ENCODE peak calls at places on chromosomes 7 and 10, in eight cellular contexts. One of them, this sample, is unnamed.

GRCh38 chr10:115095758-115096157 is 2.6 kb downstream of the ATRNL1 start:
- DNase-seq in NCI-H446 treated with DMSO at 0.1 percent for 48 hours: no peak
- DNase-seq in IMR-90: no peak
- DNase-seq in AG09309: no peak
- DNase-seq in hippocampal formation: no peak
- DNase-seq in cerebellum: no peak
- DNase-seq in NCI-H345: no peak
- DNase-seq in NCI-H1417 treated with DMSO at 0.1 percent for 48 hours: no peak
- DNase-seq in this sample: no peak

GRCh38 chr7:31646969-31647368 is 40.0 kb upstream of the PPP1R17 start:
- DNase-seq in NCI-H446 treated with DMSO at 0.1 percent for 48 hours: no peak
- DNase-seq in IMR-90: no peak
- DNase-seq in AG09309: no peak
- DNase-seq in hippocampal formation: no peak
- DNase-seq in cerebellum: no peak
- DNase-seq in NCI-H345: no peak
- DNase-seq in NCI-H1417 treated with DMSO at 0.1 percent for 48 hours: no peak
- DNase-seq in this sample: no peak

GRCh38 chr7:40698214-40698920 is 563.6 kb downstream of the SUGCT start:
- DNase-seq in NCI-H446 treated with DMSO at 0.1 percent for 48 hours: no peak
- DNase-seq in IMR-90: peak
- DNase-seq in AG09309: no peak
- DNase-seq in hippocampal formation: no peak
- DNase-seq in cerebellum: no peak
- DNase-seq in NCI-H345: no peak
- DNase-seq in NCI-H1417 treated with DMSO at 0.1 percent for 48 hours: no peak
- DNase-seq in this sample: no peak

GRCh38 chr10:50219200-50219599 is 32.1 kb downstream of the ASAH2 start:
- DNase-seq in NCI-H446 treated with DMSO at 0.1 percent for 48 hours: no peak
- DNase-seq in IMR-90: no peak
- DNase-seq in AG09309: no peak
- DNase-seq in hippocampal formation: no peak
- DNase-seq in cerebellum: no peak
- DNase-seq in NCI-H345: no peak
- DNase-seq in NCI-H1417 treated with DMSO at 0.1 percent for 48 hours: no peak
- DNase-seq in this sample: no peak

GRCh38 chr10:89458289-89458688 is 43.9 kb downstream of the IFIT5 start:
- DNase-seq in NCI-H446 treated with DMSO at 0.1 percent for 48 hours: no peak
- DNase-seq in IMR-90: peak
- DNase-seq in AG09309: no peak
- DNase-seq in hippocampal formation: no peak
- DNase-seq in cerebellum: no peak
- DNase-seq in NCI-H345: no peak
- DNase-seq in NCI-H1417 treated with DMSO at 0.1 percent for 48 hours: no peak
- DNase-seq in this sample: no peak

GRCh38 chr10:44882146-44882720 is 28.9 kb upstream of the TMEM72 start:
- DNase-seq in NCI-H446 treated with DMSO at 0.1 percent for 48 hours: no peak
- DNase-seq in IMR-90: no peak
- DNase-seq in AG09309: no peak
- DNase-seq in hippocampal formation: no peak
- DNase-seq in cerebellum: no peak
- DNase-seq in NCI-H345: no peak
- DNase-seq in NCI-H1417 treated with DMSO at 0.1 percent for 48 hours: no peak
- DNase-seq in this sample: no peak

GRCh38 chr7:133695976-133696531 is 431.1 kb upstream of the LRGUK start:
- DNase-seq in NCI-H446 treated with DMSO at 0.1 percent for 48 hours: no peak
- DNase-seq in IMR-90: no peak
- DNase-seq in AG09309: no peak
- DNase-seq in hippocampal formation: no peak
- DNase-seq in cerebellum: no peak
- DNase-seq in NCI-H345: peak
- DNase-seq in NCI-H1417 treated with DMSO at 0.1 percent for 48 hours: no peak
- DNase-seq in this sample: no peak

GRCh38 chr7:152502813-152503790 is 67.3 kb upstream of the KMT2C start:
- DNase-seq in NCI-H446 treated with DMSO at 0.1 percent for 48 hours: no peak
- DNase-seq in IMR-90: no peak
- DNase-seq in AG09309: no peak
- DNase-seq in hippocampal formation: no peak
- DNase-seq in cerebellum: no peak
- DNase-seq in NCI-H345: no peak
- DNase-seq in NCI-H1417 treated with DMSO at 0.1 percent for 48 hours: no peak
- DNase-seq in this sample: no peak

GRCh38 chr10:95784279-95784913 is 28.4 kb downstream of the ENTPD1 start:
- DNase-seq in NCI-H446 treated with DMSO at 0.1 percent for 48 hours: no peak
- DNase-seq in IMR-90: no peak
- DNase-seq in AG09309: no peak
- DNase-seq in hippocampal formation: no peak
- DNase-seq in cerebellum: no peak
- DNase-seq in NCI-H345: no peak
- DNase-seq in NCI-H1417 treated with DMSO at 0.1 percent for 48 hours: no peak
- DNase-seq in this sample: no peak

GRCh38 chr7:92808006-92808405 is 28.4 kb downstream of the CDK6 start:
- DNase-seq in NCI-H446 treated with DMSO at 0.1 percent for 48 hours: no peak
- DNase-seq in IMR-90: peak
- DNase-seq in AG09309: no peak
- DNase-seq in hippocampal formation: no peak
- DNase-seq in cerebellum: no peak
- DNase-seq in NCI-H345: no peak
- DNase-seq in NCI-H1417 treated with DMSO at 0.1 percent for 48 hours: no peak
- DNase-seq in this sample: no peak

GRCh38 chr10:90856964-90857634 is 740 bp downstream of the HTR7 start:
- DNase-seq in NCI-H446 treated with DMSO at 0.1 percent for 48 hours: no peak
- DNase-seq in IMR-90: no peak
- DNase-seq in AG09309: no peak
- DNase-seq in hippocampal formation: no peak
- DNase-seq in cerebellum: no peak
- DNase-seq in NCI-H345: no peak
- DNase-seq in NCI-H1417 treated with DMSO at 0.1 percent for 48 hours: no peak
- DNase-seq in this sample: no peak

GRCh38 chr7:2609001-2609411 is 22.8 kb upstream of the TTYH3 start:
- DNase-seq in NCI-H446 treated with DMSO at 0.1 percent for 48 hours: no peak
- DNase-seq in IMR-90: peak
- DNase-seq in AG09309: no peak
- DNase-seq in hippocampal formation: no peak
- DNase-seq in cerebellum: no peak
- DNase-seq in NCI-H345: no peak
- DNase-seq in NCI-H1417 treated with DMSO at 0.1 percent for 48 hours: no peak
- DNase-seq in this sample: no peak

GRCh38 chr7:129434172-129434845 is at the start of gene STRIP2:
- DNase-seq in NCI-H446 treated with DMSO at 0.1 percent for 48 hours: peak
- DNase-seq in IMR-90: peak
- DNase-seq in AG09309: no peak
- DNase-seq in hippocampal formation: peak
- DNase-seq in cerebellum: peak
- DNase-seq in NCI-H345: peak
- DNase-seq in NCI-H1417 treated with DMSO at 0.1 percent for 48 hours: peak
- DNase-seq in this sample: peak

GRCh38 chr7:98163704-98164478 is 47.3 kb upstream of the BHLHA15 start:
- DNase-seq in NCI-H446 treated with DMSO at 0.1 percent for 48 hours: no peak
- DNase-seq in IMR-90: peak
- DNase-seq in AG09309: no peak
- DNase-seq in hippocampal formation: no peak
- DNase-seq in cerebellum: no peak
- DNase-seq in NCI-H345: no peak
- DNase-seq in NCI-H1417 treated with DMSO at 0.1 percent for 48 hours: no peak
- DNase-seq in this sample: no peak

GRCh38 chr7:36749282-36749960 is 25.1 kb upstream of the AOAH start:
- DNase-seq in NCI-H446 treated with DMSO at 0.1 percent for 48 hours: no peak
- DNase-seq in IMR-90: peak
- DNase-seq in AG09309: peak
- DNase-seq in hippocampal formation: no peak
- DNase-seq in cerebellum: no peak
- DNase-seq in NCI-H345: no peak
- DNase-seq in NCI-H1417 treated with DMSO at 0.1 percent for 48 hours: no peak
- DNase-seq in this sample: no peak

GRCh38 chr7:121480058-121480457 is 84.0 kb upstream of the FAM3C start:
- DNase-seq in NCI-H446 treated with DMSO at 0.1 percent for 48 hours: no peak
- DNase-seq in IMR-90: no peak
- DNase-seq in AG09309: no peak
- DNase-seq in hippocampal formation: peak
- DNase-seq in cerebellum: no peak
- DNase-seq in NCI-H345: peak
- DNase-seq in NCI-H1417 treated with DMSO at 0.1 percent for 48 hours: no peak
- DNase-seq in this sample: no peak

GRCh38 chr7:16293669-16294425 is 127.5 kb downstream of the CRPPA start:
- DNase-seq in NCI-H446 treated with DMSO at 0.1 percent for 48 hours: no peak
- DNase-seq in IMR-90: no peak
- DNase-seq in AG09309: no peak
- DNase-seq in hippocampal formation: no peak
- DNase-seq in cerebellum: no peak
- DNase-seq in NCI-H345: no peak
- DNase-seq in NCI-H1417 treated with DMSO at 0.1 percent for 48 hours: no peak
- DNase-seq in this sample: no peak

GRCh38 chr7:23474098-23474828 is 4.0 kb upstream of the IGF2BP3 start:
- DNase-seq in NCI-H446 treated with DMSO at 0.1 percent for 48 hours: peak
- DNase-seq in IMR-90: peak
- DNase-seq in AG09309: peak
- DNase-seq in hippocampal formation: no peak
- DNase-seq in cerebellum: no peak
- DNase-seq in NCI-H345: peak
- DNase-seq in NCI-H1417 treated with DMSO at 0.1 percent for 48 hours: peak
- DNase-seq in this sample: no peak

GRCh38 chr7:39465055-39465929 is 100.9 kb upstream of the YAE1 start:
- DNase-seq in NCI-H446 treated with DMSO at 0.1 percent for 48 hours: no peak
- DNase-seq in IMR-90: peak
- DNase-seq in AG09309: peak
- DNase-seq in hippocampal formation: no peak
- DNase-seq in cerebellum: peak
- DNase-seq in NCI-H345: peak
- DNase-seq in NCI-H1417 treated with DMSO at 0.1 percent for 48 hours: no peak
- DNase-seq in this sample: peak

GRCh38 chr7:150356265-150356897 is 12.2 kb upstream of the REPIN1 start:
- DNase-seq in NCI-H446 treated with DMSO at 0.1 percent for 48 hours: peak
- DNase-seq in IMR-90: peak
- DNase-seq in AG09309: no peak
- DNase-seq in hippocampal formation: no peak
- DNase-seq in cerebellum: no peak
- DNase-seq in NCI-H345: peak
- DNase-seq in NCI-H1417 treated with DMSO at 0.1 percent for 48 hours: no peak
- DNase-seq in this sample: no peak

GRCh38 chr7:94453898-94454297 is 55.7 kb upstream of the CASD1 start:
- DNase-seq in NCI-H446 treated with DMSO at 0.1 percent for 48 hours: no peak
- DNase-seq in IMR-90: no peak
- DNase-seq in AG09309: no peak
- DNase-seq in hippocampal formation: no peak
- DNase-seq in cerebellum: no peak
- DNase-seq in NCI-H345: no peak
- DNase-seq in NCI-H1417 treated with DMSO at 0.1 percent for 48 hours: no peak
- DNase-seq in this sample: no peak

GRCh38 chr7:95590387-95591248 is 5.7 kb downstream of the PDK4 start:
- DNase-seq in NCI-H446 treated with DMSO at 0.1 percent for 48 hours: no peak
- DNase-seq in IMR-90: no peak
- DNase-seq in AG09309: no peak
- DNase-seq in hippocampal formation: no peak
- DNase-seq in cerebellum: no peak
- DNase-seq in NCI-H345: no peak
- DNase-seq in NCI-H1417 treated with DMSO at 0.1 percent for 48 hours: no peak
- DNase-seq in this sample: no peak

GRCh38 chr7:50418934-50419333 is 31.2 kb downstream of the FIGNL1 start:
- DNase-seq in NCI-H446 treated with DMSO at 0.1 percent for 48 hours: no peak
- DNase-seq in IMR-90: no peak
- DNase-seq in AG09309: no peak
- DNase-seq in hippocampal formation: no peak
- DNase-seq in cerebellum: no peak
- DNase-seq in NCI-H345: no peak
- DNase-seq in NCI-H1417 treated with DMSO at 0.1 percent for 48 hours: no peak
- DNase-seq in this sample: no peak

GRCh38 chr10:109178576-109178975 is 744.7 kb downstream of the XPNPEP1 start:
- DNase-seq in NCI-H446 treated with DMSO at 0.1 percent for 48 hours: no peak
- DNase-seq in IMR-90: peak
- DNase-seq in AG09309: no peak
- DNase-seq in hippocampal formation: no peak
- DNase-seq in cerebellum: no peak
- DNase-seq in NCI-H345: no peak
- DNase-seq in NCI-H1417 treated with DMSO at 0.1 percent for 48 hours: no peak
- DNase-seq in this sample: no peak

GRCh38 chr10:83166344-83166743 is 973.0 kb upstream of the GHITM start:
- DNase-seq in NCI-H446 treated with DMSO at 0.1 percent for 48 hours: no peak
- DNase-seq in IMR-90: no peak
- DNase-seq in AG09309: no peak
- DNase-seq in hippocampal formation: no peak
- DNase-seq in cerebellum: no peak
- DNase-seq in NCI-H345: peak
- DNase-seq in NCI-H1417 treated with DMSO at 0.1 percent for 48 hours: no peak
- DNase-seq in this sample: no peak

GRCh38 chr7:152435384-152436278 is at the start of gene KMT2C:
- DNase-seq in NCI-H446 treated with DMSO at 0.1 percent for 48 hours: peak
- DNase-seq in IMR-90: peak
- DNase-seq in AG09309: no peak
- DNase-seq in hippocampal formation: peak
- DNase-seq in cerebellum: peak
- DNase-seq in NCI-H345: peak
- DNase-seq in NCI-H1417 treated with DMSO at 0.1 percent for 48 hours: no peak
- DNase-seq in this sample: no peak

GRCh38 chr7:6027806-6028365 is 3.3 kb upstream of the ANKRD61 start:
- DNase-seq in NCI-H446 treated with DMSO at 0.1 percent for 48 hours: no peak
- DNase-seq in IMR-90: no peak
- DNase-seq in AG09309: no peak
- DNase-seq in hippocampal formation: no peak
- DNase-seq in cerebellum: no peak
- DNase-seq in NCI-H345: no peak
- DNase-seq in NCI-H1417 treated with DMSO at 0.1 percent for 48 hours: no peak
- DNase-seq in this sample: no peak

GRCh38 chr7:40507166-40507565 is 372.4 kb downstream of the SUGCT start:
- DNase-seq in NCI-H446 treated with DMSO at 0.1 percent for 48 hours: no peak
- DNase-seq in IMR-90: no peak
- DNase-seq in AG09309: no peak
- DNase-seq in hippocampal formation: no peak
- DNase-seq in cerebellum: no peak
- DNase-seq in NCI-H345: no peak
- DNase-seq in NCI-H1417 treated with DMSO at 0.1 percent for 48 hours: no peak
- DNase-seq in this sample: no peak

GRCh38 chr7:29884399-29885272 is 78.3 kb downstream of the WIPF3 start:
- DNase-seq in NCI-H446 treated with DMSO at 0.1 percent for 48 hours: peak
- DNase-seq in IMR-90: no peak
- DNase-seq in AG09309: no peak
- DNase-seq in hippocampal formation: no peak
- DNase-seq in cerebellum: peak
- DNase-seq in NCI-H345: peak
- DNase-seq in NCI-H1417 treated with DMSO at 0.1 percent for 48 hours: no peak
- DNase-seq in this sample: no peak

GRCh38 chr10:69693886-69694285 is 63.8 kb downstream of the FAM241B start:
- DNase-seq in NCI-H446 treated with DMSO at 0.1 percent for 48 hours: no peak
- DNase-seq in IMR-90: no peak
- DNase-seq in AG09309: no peak
- DNase-seq in hippocampal formation: no peak
- DNase-seq in cerebellum: no peak
- DNase-seq in NCI-H345: no peak
- DNase-seq in NCI-H1417 treated with DMSO at 0.1 percent for 48 hours: no peak
- DNase-seq in this sample: no peak

GRCh38 chr7:157477550-157478212 is 140.9 kb downstream of the DNAJB6 start:
- DNase-seq in NCI-H446 treated with DMSO at 0.1 percent for 48 hours: no peak
- DNase-seq in IMR-90: no peak
- DNase-seq in AG09309: no peak
- DNase-seq in hippocampal formation: no peak
- DNase-seq in cerebellum: no peak
- DNase-seq in NCI-H345: no peak
- DNase-seq in NCI-H1417 treated with DMSO at 0.1 percent for 48 hours: no peak
- DNase-seq in this sample: no peak

This sample was measured in hypothalamus.